ENCODE peak calls at places on chromosomes 11 and 22, in nine cellular contexts. J is fibroblast of pulmonary artery, M is HFFc6, P is pancreas, R is tibial artery, X is coronary artery, E is AG09309, F is lower lobe of right lung, T is A549. L is an unnamed sample.
A peak's percentile ranks its signal among the peaks of the same experiment; 100 is the strongest.

GRCh38 chr22:46079861-46080821 is 70.2 kb upstream of the PPARA start:
- DNase-seq in X (peak; percentile 96), R (peak; percentile 97), P (peak; percentile 88), F (peak; percentile 56), E (peak; percentile 80), T (peak; percentile 93), M (peak; percentile 87), J (no peak), L (no peak)

GRCh38 chr11:2208691-2209369 is 37.2 kb upstream of the TH start:
- DNase-seq in X (peak; percentile 69), T (peak; percentile 38), E (no peak), J (no peak), R (peak; percentile 64), P (peak; percentile 90), F (peak; percentile 54), M (no peak), L (no peak)

GRCh38 chr11:73323464-73323863 is 15.4 kb downstream of the ARHGEF17 start:
- DNase-seq in P (no peak), F (peak; percentile 66), X (peak; percentile 95), T (no peak), E (no peak), M (peak; percentile 77), R (peak; percentile 98), J (peak; percentile 76), L (no peak)

GRCh38 chr11:86115542-86116385 is 46.9 kb upstream of the PICALM start:
- DNase-seq in E (no peak), R (no peak), T (peak; percentile 27), M (peak; percentile 16), P (no peak), F (no peak), J (peak; percentile 19), X (no peak), L (no peak)

GRCh38 chr11:17734418-17734911 is at the start of gene KCNC1:
- DNase-seq in M (no peak), P (peak; percentile 72), J (peak; percentile 33), F (no peak), T (peak; percentile 52), X (no peak), E (no peak), R (peak; percentile 46), L (no peak)

GRCh38 chr11:66561975-66562248 is 6.5 kb downstream of the CTSF start:
- DNase-seq in P (no peak), J (no peak), E (no peak), R (no peak), X (no peak), M (no peak), F (no peak), T (no peak), L (no peak)

GRCh38 chr11:44557464-44557863 is 8.0 kb upstream of the CD82 start:
- DNase-seq in X (no peak), F (no peak), P (no peak), R (no peak), T (no peak), M (no peak), J (no peak), E (no peak), L (no peak)

GRCh38 chr11:120211522-120212258 is 858 bp downstream of the OAF start:
- DNase-seq in E (no peak), J (no peak), P (no peak), F (no peak), M (no peak), X (no peak), R (no peak), T (no peak), L (no peak)

GRCh38 chr11:66371627-66372415 is at the start of gene SLC29A2:
- DNase-seq in P (peak; percentile 92), R (peak; percentile 69), E (no peak), X (no peak), T (peak; percentile 68), M (no peak), J (no peak), F (peak; percentile 92), L (peak; percentile 92)

GRCh38 chr22:49084203-49084602 is 743.5 kb downstream of the BRD1 start:
- DNase-seq in J (no peak), E (no peak), X (no peak), T (peak; percentile 21), F (no peak), M (no peak), P (no peak), R (peak; percentile 54), L (no peak)

GRCh38 chr11:8083871-8084281 is 2.9 kb downstream of the TUB start:
- DNase-seq in F (no peak), X (no peak), R (no peak), J (no peak), M (no peak), T (no peak), P (no peak), E (no peak), L (no peak)

GRCh38 chr11:65041206-65042035 is at the start of gene SAC3D1:
- DNase-seq in M (no peak), J (no peak), F (peak; percentile 79), X (no peak), E (no peak), P (peak; percentile 90), R (no peak), T (no peak), L (peak; percentile 76)

GRCh38 chr22:22397292-22397870 is 111.2 kb downstream of the ZNF280B start:
- DNase-seq in E (no peak), R (no peak), F (no peak), P (no peak), M (peak; percentile 70), J (peak; percentile 35), T (peak; percentile 61), X (no peak), L (peak; percentile 3)

GRCh38 chr11:10584071-10584501 is 15.6 kb upstream of the LYVE1 start:
- DNase-seq in E (peak; percentile 35), X (no peak), M (no peak), T (no peak), J (peak; percentile 93), F (no peak), R (no peak), P (no peak), L (no peak)

GRCh38 chr11:79241842-79242241 is 199.0 kb downstream of the TENM4 start:
- DNase-seq in X (peak; percentile 35), P (no peak), F (no peak), R (no peak), M (no peak), T (no peak), J (no peak), E (no peak), L (no peak)

DNA sequence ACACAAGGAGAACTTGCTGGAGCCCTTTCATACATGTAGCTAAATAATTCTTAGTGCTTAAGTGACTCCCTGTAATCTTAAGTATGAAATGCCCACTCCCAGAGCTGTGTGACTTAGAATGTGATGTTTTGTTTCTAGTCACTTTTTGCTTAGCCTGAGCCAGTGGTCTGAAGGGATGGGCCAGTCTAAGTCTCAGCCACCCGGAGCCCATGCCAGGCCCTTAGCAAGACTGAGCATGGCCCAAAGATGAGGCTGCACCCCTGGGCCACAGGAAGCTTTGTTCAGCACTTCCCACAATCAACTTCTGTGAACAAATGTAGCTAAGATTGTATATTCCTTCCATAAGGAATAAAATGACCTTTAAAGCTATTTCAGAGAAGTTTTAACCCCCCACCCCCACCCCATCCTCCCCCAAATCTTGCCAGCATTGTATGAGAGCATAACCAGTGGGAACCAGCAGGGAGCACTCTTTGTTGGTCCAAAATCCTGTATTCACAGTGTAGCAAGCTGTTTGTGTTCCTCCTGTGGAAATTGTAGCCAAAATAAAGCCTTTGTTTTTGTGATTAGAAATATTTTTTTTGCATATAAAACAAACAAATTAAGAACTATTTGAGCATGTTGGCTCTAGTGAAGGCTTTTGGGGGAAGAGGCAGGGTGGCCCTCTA is 73.8 kb upstream of the GAL start:
- DNase-seq in J (peak; percentile 35), M (peak; percentile 8), E (no peak), P (no peak), T (peak; percentile 14), F (no peak), R (no peak), X (no peak), L (no peak)
- TF ChIP-seq CTCF in J (peak; percentile 33), M (peak; percentile 51), E (peak; percentile 35), P (no peak), T (no peak), F (no peak), R (no peak), X (no peak), L (peak; percentile 10)

GRCh38 chr11:60169264-60169915 is 13.5 kb downstream of the MS4A6A start:
- DNase-seq in X (no peak), R (no peak), T (peak; percentile 39), M (no peak), F (no peak), J (peak; percentile 47), E (no peak), P (no peak), L (no peak)
- TF ChIP-seq CTCF in X (no peak), R (no peak), T (peak; percentile 14), M (peak; percentile 50), F (peak; percentile 47), J (peak; percentile 32), E (peak; percentile 12), P (peak; percentile 15), L (no peak)

DNA sequence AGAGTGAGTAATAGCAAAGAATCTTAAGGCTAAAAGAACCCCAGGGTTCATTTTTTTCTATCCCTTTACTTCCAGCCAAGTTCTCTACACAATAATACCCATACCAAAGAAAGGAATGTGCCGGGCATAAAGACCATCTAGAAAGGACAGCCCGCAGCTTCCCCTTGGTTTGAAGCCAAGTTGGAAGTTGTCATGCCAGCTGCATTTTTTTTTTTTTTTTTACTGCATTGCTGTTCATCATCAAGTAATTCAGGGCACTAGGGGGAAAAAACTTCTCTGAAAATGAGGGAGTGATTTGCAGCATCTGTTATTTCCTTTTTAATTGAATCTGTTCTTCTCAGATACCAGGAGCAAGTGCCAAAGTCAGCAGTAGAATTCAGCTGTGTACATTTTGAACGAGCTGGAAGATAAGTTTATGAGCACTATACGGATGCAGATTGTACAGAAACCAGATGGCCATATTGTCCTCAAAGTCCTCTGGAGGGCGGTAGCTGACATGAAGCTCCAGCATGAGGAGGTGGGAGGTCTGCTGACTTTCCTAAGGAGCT is 56.4 kb downstream of the UBASH3B start:
- DNase-seq in X (no peak), T (no peak), F (no peak), J (peak; percentile 57), R (no peak), M (peak; percentile 46), P (no peak), E (no peak), L (no peak)
- TF ChIP-seq CTCF in X (no peak), T (no peak), F (no peak), J (peak; percentile 36), R (no peak), M (peak; percentile 30), P (no peak), E (no peak), L (peak; percentile 18)

DNA sequence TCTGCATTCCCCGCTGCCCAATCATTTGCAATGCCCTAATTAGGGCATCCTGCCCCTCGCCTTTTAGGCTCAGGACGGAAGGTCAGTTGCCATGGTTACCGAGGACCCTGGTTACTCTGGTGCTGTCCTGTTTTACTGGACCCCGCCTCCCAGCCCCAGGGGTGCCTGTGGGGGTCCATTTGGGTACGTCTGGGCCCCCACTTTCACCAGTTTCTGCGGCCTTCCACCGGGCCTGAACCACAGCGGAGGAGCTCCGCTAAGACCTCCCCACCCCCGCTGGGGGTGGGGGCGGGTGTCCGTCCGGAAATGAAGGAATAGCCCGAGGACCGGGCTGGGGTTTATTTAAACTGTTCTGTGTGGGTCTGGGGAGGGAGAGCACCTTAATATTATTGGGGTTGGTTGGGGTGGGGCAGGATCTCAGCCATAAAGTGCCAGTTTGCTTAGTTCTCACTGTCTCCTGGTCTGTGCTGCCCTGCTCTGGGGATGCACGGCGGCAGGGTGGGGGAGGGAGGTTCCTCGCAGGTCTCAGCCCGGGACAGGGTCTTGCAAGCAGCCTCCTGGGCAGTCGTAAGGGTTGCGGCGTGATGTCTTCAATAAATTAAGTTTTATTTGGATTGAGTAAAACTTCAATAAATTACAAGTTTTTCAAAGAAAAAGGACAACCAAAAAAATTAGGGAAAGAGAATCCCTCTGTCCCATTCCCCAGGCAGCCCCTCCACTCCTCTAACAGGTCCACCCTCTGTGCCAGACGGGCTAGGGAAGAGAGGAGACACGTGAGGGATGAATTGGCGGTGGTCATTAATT is 5.3 kb downstream of the PHOX2A start:
- DNase-seq in E (no peak), T (no peak), M (no peak), J (no peak), F (no peak), P (peak; percentile 66), X (no peak), R (no peak), L (no peak)
- TF ChIP-seq CTCF in E (no peak), T (no peak), M (peak; percentile 48), J (no peak), F (no peak), P (no peak), X (peak; percentile 6), R (no peak), L (no peak)

L was measured in GM10248.